ENCODE peak calls at places on chromosomes 6 and 20, in eight cellular contexts. D is astrocyte of the spinal cord; Q is fibroblast of pulmonary artery; G is stimulated activated CD8-positive, alpha-beta memory T cell treated with anti-CD3 and anti-CD28 coated beads, Interleukin-2, amount 100 ng/mL, for 48 hours; R is activated CD8-positive, alpha-beta T cell treated with anti-CD3 and anti-CD28 coated beads for 36 hours; P is effector memory CD8-positive, alpha-beta T cell; A is SW480; H is naive thymus-derived CD8-positive, alpha-beta T cell. O is an unnamed sample.

GRCh38 chr6:56911847-56912246 is 43.1 kb upstream of the BEND6 start:
- DNase-seq in Q (peak), R (no peak), H (no peak), G (no peak), A (no peak), P (no peak), D (peak), O (no peak)

GRCh38 chr20:44807051-44807683 is 3.2 kb downstream of the RIMS4 start:
- DNase-seq in Q (no peak), G (no peak), A (no peak), R (no peak), H (no peak), P (no peak), D (no peak), O (no peak)

GRCh38 chr6:136113736-136114173 is 136.4 kb downstream of the MTFR2 start:
- DNase-seq in A (peak), Q (peak), H (peak), G (no peak), R (peak), D (peak), P (no peak), O (no peak)

GRCh38 chr20:4817230-4817671 is 95.5 kb downstream of the PRND start:
- DNase-seq in A (no peak), P (no peak), D (no peak), H (no peak), Q (no peak), G (no peak), R (no peak), O (no peak)

GRCh38 chr20:57061058-57061900 is 205.2 kb downstream of the BMP7 start:
- DNase-seq in G (no peak), A (peak), P (no peak), H (no peak), Q (peak), D (peak), R (peak), O (no peak)

GRCh38 chr20:51995038-51995437 is 192.7 kb upstream of the SALL4 start:
- DNase-seq in P (no peak), A (no peak), Q (no peak), H (no peak), D (peak), R (no peak), G (no peak), O (no peak)

GRCh38 chr6:16135078-16135477 is 6.2 kb downstream of the MYLIP start:
- DNase-seq in D (peak), P (no peak), H (no peak), R (no peak), Q (no peak), A (no peak), G (no peak), O (no peak)

GRCh38 chr6:63764318-63764916 is 128.8 kb downstream of the PHF3 start:
- DNase-seq in D (peak), G (no peak), H (peak), Q (peak), P (peak), R (no peak), A (peak), O (no peak)

GRCh38 chr6:12748815-12749521 is 32.4 kb downstream of the PHACTR1 start:
- DNase-seq in R (no peak), D (no peak), H (no peak), P (no peak), Q (no peak), A (no peak), G (no peak), O (no peak)

GRCh38 chr6:128053109-128053508 is 152.3 kb upstream of the THEMIS start:
- DNase-seq in D (no peak), G (no peak), P (no peak), R (no peak), A (no peak), Q (no peak), H (no peak), O (no peak)

GRCh38 chr6:3194535-3195376 is 32.7 kb downstream of the TUBB2B start:
- DNase-seq in Q (peak), A (no peak), D (peak), P (no peak), G (no peak), R (peak), H (no peak), O (no peak)

O was measured in activated T-helper 1 cell treated with Interleukin-2 at 50 U/mL for 16 hours.